ENCODE peak calls at places on chromosomes 7 and 10, in nine cellular contexts. Q, D, C, K, N, L, B, P and G are unnamed samples.

GRCh38 chr7:3866279-3866678 is 565.2 kb downstream of the SDK1 start:
- DNase-seq in C (no peak), P (no peak), K (no peak), D (no peak), L (no peak), B (no peak), Q (no peak), N (no peak), G (no peak)

GRCh38 chr10:92572362-92573090 is 1.4 kb downstream of the IDE start:
- DNase-seq in C (no peak), Q (no peak), P (no peak), N (no peak), D (peak), L (no peak), K (no peak), B (no peak), G (no peak)

GRCh38 chr7:56110611-56111010 is 4.3 kb upstream of the CHCHD2 start:
- DNase-seq in L (no peak), K (no peak), C (no peak), P (no peak), Q (no peak), D (no peak), B (no peak), N (no peak), G (no peak)

GRCh38 chr10:56318816-56319215 is 42.2 kb downstream of the ZWINT start:
- DNase-seq in P (no peak), D (no peak), N (no peak), Q (no peak), C (no peak), B (no peak), L (no peak), K (no peak), G (no peak)

GRCh38 chr7:95886501-95887090 is 114.2 kb downstream of the DYNC1I1 start:
- DNase-seq in L (peak), P (no peak), B (no peak), C (no peak), K (no peak), N (no peak), Q (no peak), D (no peak), G (no peak)

GRCh38 chr10:69961168-69961863 is 91.3 kb upstream of the MACROH2A2 start:
- DNase-seq in P (no peak), L (no peak), D (no peak), N (no peak), C (no peak), K (no peak), Q (no peak), B (no peak), G (no peak)

GRCh38 chr7:44466300-44467216 is 23.9 kb downstream of the NUDCD3 start:
- DNase-seq in K (no peak), D (peak), Q (no peak), N (no peak), B (no peak), C (no peak), L (peak), P (no peak), G (no peak)

GRCh38 chr10:108736111-108736510 is 1187.2 kb downstream of the XPNPEP1 start:
- DNase-seq in D (no peak), L (no peak), K (no peak), Q (no peak), P (no peak), N (no peak), B (no peak), C (no peak), G (no peak)

GRCh38 chr10:15744217-15744865 is 24.6 kb upstream of the ITGA8 start:
- DNase-seq in C (peak), D (peak), Q (no peak), N (no peak), L (peak), B (peak), P (peak), K (peak), G (no peak)

GRCh38 chr7:141593134-141593533 is 41.9 kb downstream of the AGK start:
- DNase-seq in C (no peak), B (no peak), L (peak), P (no peak), Q (no peak), K (no peak), D (peak), N (peak), G (no peak)

GRCh38 chr10:52443419-52444388 is 129.6 kb downstream of the DKK1 start:
- DNase-seq in N (no peak), K (no peak), C (no peak), B (no peak), Q (no peak), L (peak), P (no peak), D (peak), G (peak)

GRCh38 chr10:11871470-11871869 is 48.3 kb downstream of the PROSER2 start:
- DNase-seq in B (no peak), N (no peak), Q (no peak), K (no peak), C (no peak), P (no peak), L (no peak), D (no peak), G (no peak)

GRCh38 chr10:30383366-30383765 is 34.3 kb upstream of the MTPAP start:
- DNase-seq in P (no peak), Q (no peak), K (no peak), B (no peak), N (no peak), D (peak), C (no peak), L (no peak), G (no peak)

GRCh38 chr7:19224951-19225350 is 79.7 kb upstream of the FERD3L start:
- DNase-seq in C (no peak), P (no peak), L (no peak), B (no peak), K (no peak), Q (no peak), N (no peak), D (no peak), G (no peak)

GRCh38 chr7:132577206-132578049 is 1.2 kb upstream of the PLXNA4 start:
- DNase-seq in L (peak), C (peak), N (no peak), K (no peak), D (peak), Q (peak), P (peak), B (no peak), G (no peak)

GRCh38 chr7:137682596-137682995 is 164.2 kb downstream of the DGKI start:
- DNase-seq in C (no peak), L (peak), N (no peak), B (no peak), P (no peak), K (no peak), Q (no peak), D (peak), G (peak)

GRCh38 chr10:131642966-131643365 is 257.8 kb upstream of the PPP2R2D start:
- DNase-seq in Q (no peak), K (no peak), C (no peak), D (no peak), N (no peak), L (no peak), B (no peak), P (no peak), G (no peak)

GRCh38 chr10:1608408-1609037 is 128.8 kb downstream of the ADARB2 start:
- DNase-seq in B (no peak), P (no peak), N (no peak), C (no peak), K (no peak), D (no peak), L (no peak), Q (no peak), G (no peak)

GRCh38 chr7:18978108-18978495 is 139.3 kb downstream of the TWIST1 start:
- DNase-seq in L (peak), Q (no peak), P (no peak), C (no peak), B (no peak), K (no peak), N (no peak), D (peak), G (peak)

GRCh38 chr7:1197997-1198632 is 34.6 kb upstream of the UNCX start:
- DNase-seq in D (peak), N (no peak), C (no peak), K (no peak), Q (no peak), P (no peak), L (peak), B (no peak), G (peak)

GRCh38 chr10:18157909-18158308 is 17.7 kb downstream of the CACNB2 start:
- DNase-seq in D (peak), K (no peak), B (no peak), Q (no peak), P (no peak), L (peak), N (no peak), C (no peak), G (peak)

GRCh38 chr10:126686271-126686670 is 15.8 kb upstream of the C10orf90 start:
- DNase-seq in K (no peak), C (no peak), D (no peak), N (no peak), L (no peak), P (no peak), Q (no peak), B (no peak), G (no peak)

GRCh38 chr10:72292223-72292691 is 18.5 kb downstream of the DDIT4 start:
- DNase-seq in B (no peak), C (peak), D (no peak), P (peak), N (no peak), K (no peak), Q (no peak), L (no peak), G (no peak)

GRCh38 chr10:19815478-19816419 is 483 bp upstream of the PLXDC2 start:
- DNase-seq in P (peak), L (peak), B (no peak), D (peak), N (no peak), K (no peak), Q (peak), C (peak), G (no peak)

GRCh38 chr10:127999291-127999690 is 92.4 kb downstream of the PTPRE start:
- DNase-seq in B (no peak), N (no peak), L (no peak), D (no peak), Q (peak), C (no peak), K (no peak), P (no peak), G (no peak)

GRCh38 chr10:74870191-74870590 is 43.8 kb downstream of the KAT6B start:
- DNase-seq in N (no peak), B (no peak), D (no peak), C (no peak), Q (no peak), K (no peak), P (no peak), L (no peak), G (no peak)